ENCODE peak calls at places on chromosomes 1 and 21, in six cellular contexts. C, E, Q, B, A and Z are unnamed samples.

GRCh38 chr1:210400043-210400840 is 71.5 kb downstream of the HHAT start:
- DNase-seq in C (peak), E (peak), Q (no peak), B (peak), A (peak), Z (peak)

GRCh38 chr1:112687361-112687760 is 12.9 kb downstream of the MOV10 start:
- DNase-seq in C (no peak), E (no peak), Q (peak), B (no peak), A (no peak), Z (no peak)

GRCh38 chr21:42781981-42782722 is 97.2 kb downstream of the WDR4 start:
- DNase-seq in C (no peak), E (no peak), Q (no peak), B (no peak), A (no peak), Z (no peak)

GRCh38 chr1:19430121-19431068 is 54.9 kb downstream of the CAPZB start:
- DNase-seq in C (peak), E (no peak), Q (no peak), B (no peak), A (no peak), Z (no peak)

GRCh38 chr1:201506573-201507567 is at the start of gene CSRP1:
- DNase-seq in C (peak), E (peak), Q (peak), B (peak), A (peak), Z (peak)

GRCh38 chr1:196651637-196652215 is at the start of gene CFH:
- DNase-seq in C (peak), E (peak), Q (no peak), B (no peak), A (no peak), Z (no peak)

GRCh38 chr1:85202864-85203255 is 2.0 kb upstream of the SYDE2 start:
- DNase-seq in C (no peak), E (no peak), Q (no peak), B (no peak), A (no peak), Z (no peak)

GRCh38 chr1:248813546-248813945 is 12.2 kb downstream of the SH3BP5L start:
- DNase-seq in C (no peak), E (no peak), Q (no peak), B (no peak), A (no peak), Z (no peak)

GRCh38 chr1:235527196-235527814 is 23.1 kb upstream of the B3GALNT2 start:
- DNase-seq in C (no peak), E (no peak), Q (no peak), B (no peak), A (no peak), Z (no peak)

GRCh38 chr1:6800728-6801127 is 15.5 kb downstream of the CAMTA1 start:
- DNase-seq in C (no peak), E (no peak), Q (no peak), B (no peak), A (no peak), Z (no peak)